ENCODE peak calls at places on chromosomes 3 and 15, in nine cellular contexts. N is central memory CD4-positive, alpha-beta T cell; W is epithelial cell of esophagus; H is AG20443; A is amygdala; Y is A673; B is lower leg skin; I is NCI-H1105 treated with DMSO at 0.1 percent for 48 hours; J is occipital lobe. Q is an unnamed sample.

GRCh38 chr3:169564883-169565282 is 98.6 kb downstream of the MECOM start:
- DNase-seq in H (no peak), B (no peak), N (no peak), A (no peak), I (no peak), Y (no peak), W (no peak), J (no peak), Q (no peak)

GRCh38 chr3:72116226-72116625 is 331.3 kb upstream of the PROK2 start:
- DNase-seq in H (no peak), A (no peak), B (no peak), W (no peak), I (no peak), J (no peak), N (no peak), Y (no peak), Q (no peak)

GRCh38 chr15:28945626-28946215 is 59.9 kb downstream of the APBA2 start:
- DNase-seq in W (no peak), N (no peak), A (no peak), I (no peak), Y (no peak), J (peak), H (no peak), B (no peak), Q (no peak)

GRCh38 chr15:52257734-52258062 is 37.9 kb downstream of the MYO5C start:
- DNase-seq in J (no peak), W (peak), I (peak), H (peak), A (no peak), N (no peak), Y (peak), B (no peak), Q (no peak)

GRCh38 chr15:48437178-48437577 is 105.9 kb downstream of the DUT start:
- DNase-seq in J (no peak), W (no peak), H (peak), Y (no peak), B (no peak), A (no peak), N (no peak), I (no peak), Q (no peak)

GRCh38 chr15:61811952-61812351 is 248.3 kb downstream of the VPS13C start:
- DNase-seq in B (no peak), N (no peak), A (no peak), W (no peak), H (no peak), Y (no peak), J (no peak), I (no peak), Q (no peak)

GRCh38 chr15:59206623-59207183 is at the start of gene LDHAL6B:
- DNase-seq in A (no peak), W (no peak), H (no peak), I (no peak), Y (no peak), B (no peak), N (no peak), J (no peak), Q (no peak)

GRCh38 chr3:56210201-56210774 is 258.0 kb downstream of the ERC2 start:
- DNase-seq in J (no peak), W (no peak), A (no peak), N (no peak), I (no peak), H (no peak), B (no peak), Y (no peak), Q (no peak)

GRCh38 chr15:93200448-93201226 is 111.6 kb upstream of the RGMA start:
- DNase-seq in I (no peak), H (no peak), A (no peak), W (no peak), N (no peak), J (no peak), B (no peak), Y (no peak), Q (no peak)

GRCh38 chr3:164406281-164406680 is 672.0 kb downstream of the SI start:
- DNase-seq in H (no peak), A (no peak), Y (no peak), J (no peak), I (no peak), B (no peak), W (no peak), N (no peak), Q (no peak)

GRCh38 chr3:115227461-115227860 is 80.4 kb upstream of the ZBTB20 start:
- DNase-seq in A (no peak), B (no peak), N (no peak), J (no peak), Y (no peak), W (no peak), H (no peak), I (no peak), Q (no peak)

GRCh38 chr3:159586587-159587202 is 401.9 kb upstream of the IL12A start:
- DNase-seq in I (peak), W (peak), N (no peak), A (no peak), B (no peak), J (no peak), Y (peak), H (peak), Q (no peak)

GRCh38 chr3:6491768-6492167 is 369.1 kb upstream of the GRM7 start:
- DNase-seq in Y (no peak), H (no peak), B (no peak), N (no peak), J (no peak), W (no peak), I (no peak), A (no peak), Q (no peak)

GRCh38 chr15:97566957-97567356 is 393.5 kb upstream of the ARRDC4 start:
- DNase-seq in N (no peak), I (no peak), J (no peak), B (no peak), A (no peak), H (no peak), Y (peak), W (peak), Q (no peak)

GRCh38 chr15:83010709-83011270 is 649 bp downstream of the C15orf40 start:
- DNase-seq in B (peak), Y (peak), W (peak), I (peak), N (peak), A (peak), J (peak), H (peak), Q (peak)

GRCh38 chr3:188529228-188529627 is 375.3 kb downstream of the LPP start:
- DNase-seq in W (peak), H (no peak), J (no peak), A (no peak), B (no peak), Y (no peak), N (no peak), I (peak), Q (no peak)

GRCh38 chr15:74235962-74236361 is at the start of gene CCDC33:
- DNase-seq in A (no peak), N (no peak), J (no peak), H (no peak), Y (no peak), B (no peak), I (peak), W (no peak), Q (no peak)

GRCh38 chr3:126983653-126984390 is 907 bp downstream of the PLXNA1 start:
- DNase-seq in N (peak), H (peak), J (no peak), W (peak), I (peak), A (no peak), B (no peak), Y (peak), Q (peak)

GRCh38 chr3:184788751-184789150 is 23.2 kb upstream of the VPS8 start:
- DNase-seq in N (no peak), A (no peak), I (no peak), H (peak), J (no peak), B (no peak), W (peak), Y (no peak), Q (no peak)

GRCh38 chr3:52787246-52787645 is 7.3 kb upstream of the ITIH3 start:
- DNase-seq in W (no peak), J (no peak), Y (no peak), H (no peak), I (no peak), B (no peak), N (no peak), A (no peak), Q (no peak)

GRCh38 chr3:36679384-36680200 is 84.8 kb downstream of the DCLK3 start:
- DNase-seq in Y (peak), W (peak), B (no peak), H (peak), A (no peak), N (no peak), J (no peak), I (no peak), Q (no peak)

GRCh38 chr3:132787616-132788015 is 65.4 kb upstream of the NPHP3 start:
- DNase-seq in B (no peak), Y (peak), W (no peak), N (no peak), A (no peak), J (no peak), H (no peak), I (no peak), Q (no peak)

GRCh38 chr3:104521606-104522336 is 844.9 kb upstream of the ALCAM start:
- DNase-seq in B (no peak), W (peak), J (no peak), Y (no peak), A (no peak), I (no peak), N (no peak), H (no peak), Q (no peak)

GRCh38 chr15:45448066-45448510 is 69.7 kb upstream of the GATM start:
- DNase-seq in Y (no peak), W (peak), H (no peak), J (no peak), N (no peak), A (no peak), B (no peak), I (no peak), Q (no peak)

GRCh38 chr15:61034793-61035710 is 194.1 kb downstream of the RORA start:
- DNase-seq in B (no peak), I (no peak), N (no peak), A (no peak), W (no peak), J (no peak), H (peak), Y (no peak), Q (no peak)

GRCh38 chr3:14477311-14477935 is 62.7 kb downstream of the GRIP2 start:
- DNase-seq in A (no peak), W (no peak), Y (no peak), B (no peak), I (no peak), N (no peak), H (no peak), J (no peak), Q (no peak)

GRCh38 chr3:46853441-46854410 is 9.5 kb downstream of the MYL3 start:
- DNase-seq in H (no peak), A (no peak), W (no peak), N (no peak), J (no peak), Y (no peak), I (no peak), B (no peak), Q (no peak)

GRCh38 chr15:74793135-74794028 is 11.5 kb downstream of the CSK start:
- DNase-seq in A (no peak), N (peak), I (no peak), H (no peak), Y (peak), J (no peak), B (no peak), W (peak), Q (peak)

Q was measured in naive thymus-derived CD4-positive, alpha-beta T cell.